ENCODE peak calls at places on chromosomes 16 and 17, in nine cellular contexts. V is brain microvascular endothelial cell; D is CD8-positive, alpha-beta T cell; K is mesothelial cell of epicardium; Z is foreskin fibroblast; I is cardiac fibroblast; R is osteocyte; F is psoas muscle; O is sigmoid colon. S is an unnamed sample.

GRCh38 chr17:62690168-62690897 is 62.9 kb downstream of the MRC2 start:
- DNase-seq in O (no peak), V (no peak), R (no peak), I (no peak), D (no peak), Z (no peak), F (no peak), K (no peak), S (no peak)

GRCh38 chr17:50206604-50207293 is 5.3 kb upstream of the COL1A1 start:
- DNase-seq in V (no peak), K (peak), D (peak), F (peak), R (peak), Z (no peak), I (peak), O (peak), S (peak)

GRCh38 chr17:40552806-40553693 is 12.2 kb downstream of the CCR7 start:
- DNase-seq in K (peak), V (no peak), F (no peak), O (peak), R (no peak), D (no peak), I (peak), Z (peak), S (no peak)

GRCh38 chr17:40311575-40311974 is 2.6 kb downstream of the RARA start:
- DNase-seq in V (no peak), F (peak), R (no peak), Z (no peak), I (no peak), O (peak), D (peak), K (no peak), S (no peak)

GRCh38 chr17:29215174-29215573 is 31.5 kb upstream of the CRYBA1 start:
- DNase-seq in Z (no peak), V (no peak), K (no peak), F (no peak), D (no peak), O (no peak), R (no peak), I (no peak), S (no peak)

GRCh38 chr16:88747588-88748301 is 37.3 kb downstream of the PIEZO1 start:
- DNase-seq in R (no peak), F (no peak), D (peak), I (peak), O (no peak), K (no peak), Z (no peak), V (no peak), S (no peak)

GRCh38 chr16:79899316-79900110 is 299.0 kb upstream of the MAF start:
- DNase-seq in R (no peak), F (no peak), V (no peak), I (no peak), K (no peak), O (no peak), Z (no peak), D (no peak), S (no peak)

GRCh38 chr16:57277586-57277985 is 6.9 kb downstream of the PLLP start:
- DNase-seq in K (no peak), I (peak), D (peak), V (peak), O (peak), Z (peak), F (no peak), R (no peak), S (no peak)

DNA sequence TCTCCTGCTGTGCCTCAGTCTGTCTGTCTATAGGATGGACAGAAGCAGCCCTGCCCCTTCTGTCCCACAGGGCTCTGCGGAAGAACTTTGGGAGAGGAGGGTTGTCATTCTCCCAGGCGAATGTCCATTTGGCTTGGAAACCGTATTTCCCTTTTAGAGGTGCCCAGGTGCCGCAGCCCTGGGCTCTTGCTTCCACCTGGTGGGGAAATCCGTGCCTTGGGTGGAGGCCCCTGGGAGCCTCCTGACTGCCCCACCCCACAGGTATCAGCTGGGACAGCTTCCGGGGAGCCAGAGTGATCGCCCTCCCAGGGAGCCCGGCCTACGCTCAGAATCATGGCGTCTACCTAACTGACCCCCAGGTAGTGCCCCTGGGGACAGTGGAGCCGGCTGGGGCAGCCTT is 12.7 kb downstream of the FCSK start:
- DNase-seq in Z (no peak), O (no peak), K (no peak), I (no peak), D (no peak), R (no peak), F (no peak), V (no peak), S (no peak)
- TF ChIP-seq CTCF in Z (no peak), O (no peak), K (no peak), I (no peak), D (no peak), R (no peak), F (no peak), V (peak), S (no peak)

GRCh38 chr17:36542755-36543154 is 2.0 kb upstream of the GGNBP2 start:
- DNase-seq in I (no peak), Z (no peak), D (no peak), O (no peak), F (no peak), R (no peak), V (no peak), K (no peak), S (no peak)

GRCh38 chr17:36545465-36546417 is 1.0 kb downstream of the GGNBP2 start:
- DNase-seq in I (peak), K (peak), O (peak), F (peak), R (peak), V (peak), D (peak), Z (peak), S (peak)

GRCh38 chr17:36544320-36545092 is at the start of gene GGNBP2:
- DNase-seq in V (peak), D (peak), R (peak), K (peak), O (peak), I (peak), F (peak), Z (peak), S (peak)

GRCh38 chr17:36545093-36545464 is 360 bp downstream of the GGNBP2 start:
- DNase-seq in O (no peak), V (no peak), R (no peak), Z (no peak), K (no peak), D (no peak), I (no peak), F (no peak), S (peak)

GRCh38 chr17:36544049-36544319 is 735 bp upstream of the GGNBP2 start:
- DNase-seq in V (peak), F (no peak), I (peak), R (no peak), D (no peak), O (peak), Z (peak), K (no peak), S (peak)
- TF ChIP-seq CTCF in V (peak), F (no peak), I (peak), R (peak), D (no peak), O (no peak), Z (peak), K (no peak), S (no peak)

GRCh38 chr17:43010667-43011308 is 4.2 kb downstream of the IFI35 start:
- DNase-seq in Z (no peak), O (no peak), F (no peak), R (no peak), I (no peak), K (no peak), D (no peak), V (no peak), S (no peak)
- TF ChIP-seq CTCF in Z (no peak), O (no peak), F (no peak), R (no peak), I (no peak), K (no peak), D (no peak), V (no peak), S (no peak)

DNA sequence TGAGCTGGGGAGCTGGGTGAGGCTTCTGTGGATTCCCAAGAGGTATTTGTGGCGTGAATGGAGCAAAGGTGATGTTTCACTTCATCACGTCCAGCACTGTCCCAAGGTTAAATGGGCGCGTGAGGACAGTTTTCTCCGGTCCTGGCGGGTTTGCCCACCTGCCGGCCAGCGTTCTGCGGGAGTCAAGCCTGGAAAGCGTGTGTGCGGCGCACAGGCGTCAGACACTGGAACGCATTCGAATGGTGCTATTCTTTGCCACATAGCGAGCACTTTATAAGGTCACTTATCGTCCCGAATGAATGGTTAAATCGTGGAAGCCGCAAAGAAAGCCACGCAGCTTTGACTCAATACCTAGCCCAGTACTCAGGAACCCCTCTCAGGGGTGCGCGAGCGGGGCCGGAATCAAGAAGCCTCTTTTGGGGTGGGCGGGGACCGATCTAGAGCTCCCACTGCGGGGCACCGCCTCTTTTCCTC is 446 bp upstream of the PSMD11 start:
- DNase-seq in Z (no peak), V (no peak), R (no peak), F (no peak), O (no peak), I (no peak), K (no peak), D (no peak), S (no peak)
- TF ChIP-seq CTCF in Z (no peak), V (no peak), R (no peak), F (no peak), O (no peak), I (no peak), K (no peak), D (no peak), S (no peak)

GRCh38 chr16:62711797-62712196 is 675.6 kb upstream of the CDH8 start:
- DNase-seq in K (no peak), O (no peak), D (no peak), I (no peak), F (no peak), Z (no peak), V (no peak), R (no peak), S (no peak)
- TF ChIP-seq CTCF in K (no peak), O (no peak), D (no peak), I (no peak), F (no peak), Z (no peak), V (no peak), R (no peak), S (no peak)

GRCh38 chr16:255183-255582 is 20.6 kb downstream of the RGS11 start:
- DNase-seq in I (no peak), D (no peak), K (no peak), O (no peak), V (no peak), Z (no peak), R (no peak), F (no peak), S (no peak)
- TF ChIP-seq CTCF in I (no peak), D (no peak), K (no peak), O (no peak), V (no peak), Z (no peak), R (no peak), F (no peak), S (no peak)

S was measured in progenitor cell of endocrine pancreas.